ENCODE peak calls at places on chromosomes 4 and X, in four cellular contexts. W is lung, C is cardiac muscle cell, R is right lobe of liver. J is an unnamed sample.

GRCh38 chr4:54092800-54093608 is 7.0 kb upstream of the GSX2 start:
- DNase-seq in R (no peak), C (no peak), W (no peak), J (no peak)

GRCh38 chr4:182897601-182898478 is 19.3 kb downstream of the DCTD start:
- DNase-seq in R (peak; percentile 77), C (no peak), W (peak; percentile 72), J (no peak)

GRCh38 chrX:42803320-42803719 is 25.4 kb upstream of the PPP1R2C start:
- DNase-seq in W (no peak), R (no peak), C (no peak), J (no peak)

GRCh38 chrX:16946971-16947562 is 609 bp downstream of the REPS2 start:
- DNase-seq in W (peak; percentile 36), C (peak; percentile 19), R (peak; percentile 31), J (no peak)

GRCh38 chrX:40082447-40083119 is 15.2 kb downstream of the BCOR start:
- DNase-seq in W (no peak), C (no peak), R (no peak), J (no peak)

GRCh38 chr4:6988016-6988715 is 55.0 kb upstream of the TADA2B start:
- DNase-seq in C (no peak), W (no peak), R (no peak), J (no peak)

GRCh38 chr4:160194716-160195115 is 1091.8 kb downstream of the RAPGEF2 start:
- DNase-seq in C (no peak), R (no peak), W (no peak), J (no peak)

GRCh38 chr4:154490589-154491340 is 834 bp downstream of the DCHS2 start:
- DNase-seq in W (no peak), C (peak; percentile 23), R (no peak), J (no peak)

GRCh38 chr4:105837037-105837436 is 58.2 kb upstream of the NPNT start:
- DNase-seq in R (no peak), W (no peak), C (no peak), J (no peak)

GRCh38 chr4:138269175-138269574 is 27.0 kb upstream of the SLC7A11 start:
- DNase-seq in W (no peak), C (no peak), R (no peak), J (no peak)

GRCh38 chrX:15947648-15948317 is 93.2 kb upstream of the AP1S2 start:
- DNase-seq in R (no peak), W (no peak), C (no peak), J (peak; percentile 34)

GRCh38 chr4:76361689-76362412 is 55.3 kb downstream of the STBD1 start:
- DNase-seq in R (no peak), C (no peak), W (no peak), J (no peak)

GRCh38 chr4:43089730-43090129 is 197.2 kb downstream of the GRXCR1 start:
- DNase-seq in W (no peak), R (no peak), C (no peak), J (no peak)

GRCh38 chrX:132426695-132427281 is 62.0 kb downstream of the MBNL3 start:
- DNase-seq in W (no peak), R (no peak), C (no peak), J (no peak)

GRCh38 chr4:81314196-81314896 is 99.3 kb upstream of the PRKG2 start:
- DNase-seq in R (peak; percentile 20), C (peak; percentile 57), W (peak; percentile 63), J (no peak)

GRCh38 chrX:74259879-74260491 is 44.0 kb upstream of the ZCCHC13 start:
- DNase-seq in W (no peak), C (no peak), R (no peak), J (no peak)

GRCh38 chr4:107997001-107997788 is 7.5 kb downstream of the HADH start:
- DNase-seq in C (peak; percentile 38), R (no peak), W (no peak), J (no peak)

GRCh38 chr4:87353592-87353991 is 30.9 kb upstream of the HSD17B13 start:
- DNase-seq in C (peak; percentile 61), R (no peak), W (peak; percentile 43), J (no peak)

GRCh38 chrX:153861733-153862300 is 24.2 kb downstream of the L1CAM start:
- DNase-seq in R (no peak), C (no peak), W (no peak), J (no peak)

GRCh38 chr4:180770265-180770664 is 1472.9 kb upstream of the TENM3 start:
- DNase-seq in C (no peak), R (no peak), W (no peak), J (no peak)

GRCh38 chr4:1571165-1571908 is 112.8 kb downstream of the FAM53A start:
- DNase-seq in W (no peak), C (no peak), R (no peak), J (no peak)

GRCh38 chr4:140367738-140368137 is 5.7 kb upstream of the SCOC start:
- DNase-seq in R (no peak), C (no peak), W (no peak), J (peak; percentile 76)

GRCh38 chr4:185242749-185243533 is 33.5 kb downstream of the SNX25 start:
- DNase-seq in C (no peak), R (no peak), W (no peak), J (no peak)

GRCh38 chr4:82613111-82613510 is 51.3 kb upstream of the TMEM150C start:
- DNase-seq in W (no peak), R (no peak), C (no peak), J (no peak)

GRCh38 chr4:68927165-68927564 is 24.4 kb downstream of the UGT2A3 start:
- DNase-seq in W (no peak), R (no peak), C (no peak), J (no peak)

GRCh38 chrX:31931225-31931624 is 859.4 kb upstream of the FTHL17 start:
- DNase-seq in W (no peak), R (no peak), C (no peak), J (no peak)

GRCh38 chrX:38052096-38052495 is 45.7 kb downstream of the SYTL5 start:
- DNase-seq in C (no peak), R (no peak), W (no peak), J (no peak)

GRCh38 chr4:36054750-36055467 is 189.4 kb downstream of the ARAP2 start:
- DNase-seq in C (no peak), W (no peak), R (no peak), J (no peak)

GRCh38 chrX:372856-373640 is 13.7 kb downstream of the PPP2R3B start:
- DNase-seq in W (no peak), C (peak; percentile 24), R (no peak), J (no peak)

GRCh38 chr4:8773124-8773931 is 98.3 kb downstream of the HMX1 start:
- DNase-seq in R (peak; percentile 6), C (no peak), W (no peak), J (no peak)

GRCh38 chr4:128353791-128354190 is 66.2 kb upstream of the PGRMC2 start:
- DNase-seq in W (no peak), R (no peak), C (no peak), J (no peak)

GRCh38 chr4:128357286-128357685 is 69.7 kb upstream of the PGRMC2 start:
- DNase-seq in W (no peak), R (no peak), C (no peak), J (no peak)

GRCh38 chr4:128351502-128351901 is 63.9 kb upstream of the PGRMC2 start:
- DNase-seq in C (no peak), R (no peak), W (no peak), J (no peak)

GRCh38 chr4:128355301-128355700 is 67.7 kb upstream of the PGRMC2 start:
- DNase-seq in C (no peak), R (no peak), W (no peak), J (no peak)

GRCh38 chr4:128354205-128354821 is 66.7 kb upstream of the PGRMC2 start:
- DNase-seq in C (no peak), R (peak; percentile 72), W (peak; percentile 32), J (peak; percentile 78)
- H3K4me1 ChIP-seq in C (peaks cover 30% of the 10 kb centered on the region), R (no peaks in the 10 kb centered on the region), W (peaks cover 11% of the 10 kb centered on the region), J (peaks cover 43% of the 10 kb centered on the region)

GRCh38 chrX:106906361-106906760 is 3.2 kb upstream of the RIPPLY1 start:
- DNase-seq in R (no peak), C (peak; percentile 45), W (peak; percentile 28), J (no peak)
- H3K4me1 ChIP-seq in R (no peaks in the 10 kb centered on the region), C (peaks cover 9% of the 10 kb centered on the region), W (no peaks in the 10 kb centered on the region), J (peaks cover 6% of the 10 kb centered on the region)

GRCh38 chr4:5754529-5754881 is 43.5 kb downstream of the EVC start:
- DNase-seq in C (no peak), R (no peak), W (no peak), J (no peak)
- H3K4me1 ChIP-seq in C (no peaks in the 10 kb centered on the region), R (no peaks in the 10 kb centered on the region), W (no peaks in the 10 kb centered on the region), J (peaks cover 23% of the 10 kb centered on the region)

GRCh38 chrX:130083656-130084382 is 26.5 kb downstream of the ELF4 start:
- DNase-seq in C (no peak), R (no peak), W (no peak), J (no peak)

GRCh38 chrX:130084651-130085237 is 25.6 kb downstream of the ELF4 start:
- DNase-seq in W (no peak), R (no peak), C (no peak), J (no peak)

GRCh38 chrX:130085551-130085986 is 24.7 kb downstream of the ELF4 start:
- DNase-seq in C (no peak), W (no peak), R (no peak), J (no peak)

GRCh38 chrX:130083107-130083490 is 27.2 kb downstream of the ELF4 start:
- DNase-seq in W (no peak), R (no peak), C (no peak), J (no peak)

GRCh38 chrX:130086414-130087207 is 23.7 kb downstream of the ELF4 start:
- DNase-seq in R (no peak), W (no peak), C (no peak), J (no peak)
- H3K4me1 ChIP-seq in R (no peaks in the 10 kb centered on the region), W (no peaks in the 10 kb centered on the region), C (no peaks in the 10 kb centered on the region), J (peaks cover 10% of the 10 kb centered on the region)

GRCh38 chr4:121665371-121665770 is 31.4 kb downstream of the ANXA5 start:
- DNase-seq in R (no peak), C (no peak), W (no peak), J (no peak)
- H3K4me1 ChIP-seq in R (no peaks in the 10 kb centered on the region), C (peaks cover 4% of the 10 kb centered on the region), W (no peaks in the 10 kb centered on the region), J (no peaks in the 10 kb centered on the region)

DNA sequence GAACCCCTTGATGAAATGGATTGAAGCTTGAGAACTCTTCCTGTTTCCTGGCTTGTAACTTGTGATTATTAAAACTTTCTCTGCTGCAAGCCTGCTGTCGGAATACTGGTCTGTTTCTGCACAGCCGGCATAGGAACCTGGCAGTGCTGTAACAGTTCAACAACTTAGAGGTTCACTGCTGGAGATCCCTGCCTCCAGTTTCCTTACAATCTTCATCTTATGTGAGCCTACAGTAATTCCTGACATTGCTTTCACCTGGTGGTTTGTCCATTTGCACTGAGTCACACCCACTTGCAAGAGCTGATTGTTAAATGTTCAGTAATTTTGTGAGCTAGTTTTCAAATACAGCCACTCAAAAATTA is 1.3 kb upstream of the SEPSECS start:
- DNase-seq in W (no peak), R (no peak), C (no peak), J (peak; percentile 1)
- H3K4me1 ChIP-seq in W (peaks cover 3% of the 10 kb centered on the region), R (no peaks in the 10 kb centered on the region), C (peaks cover 3% of the 10 kb centered on the region), J (peaks cover 26% of the 10 kb centered on the region)